ENCODE peak calls at places on chromosomes 6 and 20, in nine cellular contexts. P is heart left ventricle, U is IMR-90, Z is suprapubic skin, Y is lower lobe of right lung, T is PC-3, W is upper lobe of right lung, K is left ventricle myocardium inferior, J is HepG2. M is an unnamed sample. For H3K27me3, the result is how much of the 10 kb centered on the place peaks cover.

GRCh38 chr20:4329232-4329631 is 313.9 kb upstream of the RNF24 start:
- DNase-seq in P (no peak), U (no peak), Z (no peak), Y (no peak), T (no peak), W (no peak), K (no peak), J (no peak), M (no peak)

GRCh38 chr6:170068496-170068895 is 222.4 kb downstream of the DLL1 start:
- DNase-seq in P (peak), U (no peak), Z (peak), Y (peak), T (no peak), W (peak), K (no peak), J (no peak), M (no peak)

GRCh38 chr20:58389324-58389967 is 417 bp downstream of the VAPB start:
- DNase-seq in P (peak), U (peak), Z (peak), Y (no peak), T (peak), W (no peak), K (peak), J (peak), M (peak)

GRCh38 chr6:150037526-150038201 is 12.3 kb upstream of the RAET1L start:
- DNase-seq in P (no peak), U (no peak), Z (no peak), Y (no peak), T (no peak), W (no peak), K (no peak), J (no peak), M (no peak)

GRCh38 chr6:43395822-43396221 is 26.4 kb upstream of the ZNF318 start:
- DNase-seq in P (peak), U (no peak), Z (no peak), Y (no peak), T (no peak), W (no peak), K (peak), J (no peak), M (no peak)

GRCh38 chr20:34834459-34834893 is 9.0 kb upstream of the NCOA6 start:
- DNase-seq in P (no peak), U (peak), Z (no peak), Y (no peak), T (peak), W (no peak), K (no peak), J (peak), M (peak)

GRCh38 chr6:150899231-150899630 is 33.7 kb downstream of the MTHFD1L start:
- DNase-seq in P (no peak), U (no peak), Z (no peak), Y (no peak), T (no peak), W (no peak), K (no peak), J (no peak), M (no peak)

GRCh38 chr6:87282743-87283142 is 39.6 kb upstream of the SMIM8 start:
- DNase-seq in P (no peak), U (no peak), Z (no peak), Y (no peak), T (no peak), W (no peak), K (no peak), J (no peak), M (no peak)

GRCh38 chr6:117840541-117840983 is 66.5 kb upstream of the SLC35F1 start:
- DNase-seq in P (no peak), U (peak), Z (no peak), Y (no peak), T (peak), W (no peak), K (no peak), J (peak), M (peak)

GRCh38 chr6:137699036-137699683 is 167.9 kb upstream of the TNFAIP3 start:
- DNase-seq in P (no peak), U (peak), Z (no peak), Y (no peak), T (peak), W (no peak), K (no peak), J (no peak), M (no peak)

GRCh38 chr20:32359633-32360332 is 1.7 kb downstream of the ASXL1 start:
- DNase-seq in P (no peak), U (peak), Z (no peak), Y (no peak), T (no peak), W (no peak), K (no peak), J (no peak), M (peak)

GRCh38 chr20:62359491-62360121 is 7.5 kb downstream of the LAMA5 start:
- DNase-seq in P (peak), U (no peak), Z (peak), Y (peak), T (peak), W (no peak), K (peak), J (no peak), M (no peak)

GRCh38 chr6:30678964-30679726 is 6.3 kb upstream of the DHX16 start:
- DNase-seq in P (peak), U (peak), Z (peak), Y (peak), T (peak), W (peak), K (peak), J (peak), M (peak)

GRCh38 chr6:40900791-40901190 is 138.2 kb downstream of the UNC5CL start:
- DNase-seq in P (peak), U (no peak), Z (no peak), Y (no peak), T (no peak), W (no peak), K (peak), J (no peak), M (no peak)

GRCh38 chr6:41713161-41713649 is 22.2 kb downstream of the TFEB start:
- DNase-seq in P (peak), U (peak), Z (no peak), Y (peak), T (peak), W (peak), K (peak), J (no peak), M (no peak)

GRCh38 chr6:24330137-24330732 is 27.6 kb downstream of the DCDC2 start:
- DNase-seq in P (no peak), U (no peak), Z (no peak), Y (no peak), T (no peak), W (no peak), K (no peak), J (peak), M (peak)

GRCh38 chr6:30067460-30068139 is 602 bp downstream of the PPP1R11 start:
- DNase-seq in P (no peak), U (no peak), Z (no peak), Y (no peak), T (no peak), W (no peak), K (no peak), J (no peak), M (no peak)

GRCh38 chr6:50128420-50129005 is 78.8 kb upstream of the DEFB112 start:
- DNase-seq in P (no peak), U (peak), Z (no peak), Y (no peak), T (peak), W (no peak), K (no peak), J (peak), M (no peak)

GRCh38 chr20:53245581-53245980 is 273.4 kb downstream of the TSHZ2 start:
- DNase-seq in P (no peak), U (no peak), Z (no peak), Y (no peak), T (no peak), W (no peak), K (no peak), J (no peak), M (no peak)

GRCh38 chr6:2110504-2110903 is 134.9 kb downstream of the GMDS start:
- DNase-seq in P (no peak), U (peak), Z (no peak), Y (no peak), T (no peak), W (no peak), K (no peak), J (no peak), M (no peak)

GRCh38 chr6:43187821-43188220 is 5.8 kb downstream of the CUL9 start:
- DNase-seq in P (no peak), U (no peak), Z (no peak), Y (no peak), T (no peak), W (no peak), K (no peak), J (no peak), M (no peak)

GRCh38 chr6:29967379-29968010 is 25.2 kb downstream of the HLA-A start:
- DNase-seq in P (peak), U (no peak), Z (no peak), Y (no peak), T (peak), W (no peak), K (no peak), J (peak), M (peak)

GRCh38 chr6:86192123-86192522 is 549.4 kb upstream of the SYNCRIP start:
- DNase-seq in P (no peak), U (no peak), Z (no peak), Y (no peak), T (peak), W (no peak), K (no peak), J (peak), M (peak)

DNA sequence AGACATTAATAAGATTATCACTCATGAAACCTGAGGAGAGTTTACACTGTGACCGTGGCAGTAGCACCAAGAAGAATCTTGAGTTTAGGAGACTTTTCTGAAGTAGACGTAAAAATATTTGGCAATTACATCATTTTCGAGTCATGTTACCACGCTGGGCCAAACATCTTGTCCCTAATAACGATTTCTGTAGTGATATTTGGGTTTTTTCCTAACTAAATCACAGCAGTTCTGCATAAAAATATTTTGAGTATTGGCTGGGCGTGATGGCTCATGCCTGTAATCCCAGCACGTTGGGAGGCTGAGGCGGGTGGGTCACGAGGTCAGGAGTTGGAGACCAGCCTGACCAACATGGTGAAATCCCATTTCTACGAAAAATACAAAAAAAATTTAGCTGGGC is 262.4 kb downstream of the PHF3 start:
- DNase-seq in P (peak), U (peak), Z (no peak), Y (no peak), T (no peak), W (no peak), K (peak), J (no peak), M (no peak)
- H3K4me3 ChIP-seq in P (no peak), U (no peak), Z (no peak), Y (no peak), T (no peak), W (no peak), K (no peak), J (no peak), M (no peak)

DNA sequence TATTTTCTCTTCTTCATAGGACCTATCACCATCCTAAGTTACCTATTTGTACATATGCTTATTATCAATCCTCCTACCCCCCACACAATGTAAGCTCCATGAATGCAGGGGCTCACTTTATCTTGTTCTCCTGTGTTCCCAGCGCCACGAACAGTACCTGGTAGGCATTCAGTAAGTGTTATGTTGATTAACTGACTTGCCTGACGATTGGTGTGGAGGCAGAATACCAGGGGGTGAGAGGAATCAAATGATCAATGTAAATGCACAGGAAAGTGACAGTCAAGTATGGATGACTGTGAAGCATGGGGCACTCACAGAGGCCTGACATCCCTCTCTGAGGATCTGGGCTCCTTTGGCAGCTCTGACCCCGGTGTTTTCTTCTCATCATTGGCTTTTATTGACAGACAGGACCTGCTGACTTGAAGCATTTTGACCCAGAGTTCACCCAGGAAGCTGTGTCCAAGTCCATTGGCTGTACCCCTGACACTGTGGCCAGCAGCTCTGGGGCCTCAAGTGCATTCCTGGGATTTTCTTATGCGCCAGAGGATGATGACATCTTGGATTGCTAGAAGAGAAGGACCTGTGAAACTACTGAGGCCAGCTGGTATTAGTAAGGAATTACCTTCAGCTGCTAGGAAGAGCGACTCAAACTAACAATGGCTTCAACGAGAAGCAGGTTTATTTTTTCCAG is 6.1 kb upstream of the IFT52 start:
- DNase-seq in P (no peak), U (peak), Z (no peak), Y (no peak), T (no peak), W (peak), K (no peak), J (peak), M (no peak)
- H3K27ac ChIP-seq in P (no peak), U (peak), Z (no peak), Y (peak), T (no peak), W (peak), K (no peak), J (peak), M (no peak)

DNA sequence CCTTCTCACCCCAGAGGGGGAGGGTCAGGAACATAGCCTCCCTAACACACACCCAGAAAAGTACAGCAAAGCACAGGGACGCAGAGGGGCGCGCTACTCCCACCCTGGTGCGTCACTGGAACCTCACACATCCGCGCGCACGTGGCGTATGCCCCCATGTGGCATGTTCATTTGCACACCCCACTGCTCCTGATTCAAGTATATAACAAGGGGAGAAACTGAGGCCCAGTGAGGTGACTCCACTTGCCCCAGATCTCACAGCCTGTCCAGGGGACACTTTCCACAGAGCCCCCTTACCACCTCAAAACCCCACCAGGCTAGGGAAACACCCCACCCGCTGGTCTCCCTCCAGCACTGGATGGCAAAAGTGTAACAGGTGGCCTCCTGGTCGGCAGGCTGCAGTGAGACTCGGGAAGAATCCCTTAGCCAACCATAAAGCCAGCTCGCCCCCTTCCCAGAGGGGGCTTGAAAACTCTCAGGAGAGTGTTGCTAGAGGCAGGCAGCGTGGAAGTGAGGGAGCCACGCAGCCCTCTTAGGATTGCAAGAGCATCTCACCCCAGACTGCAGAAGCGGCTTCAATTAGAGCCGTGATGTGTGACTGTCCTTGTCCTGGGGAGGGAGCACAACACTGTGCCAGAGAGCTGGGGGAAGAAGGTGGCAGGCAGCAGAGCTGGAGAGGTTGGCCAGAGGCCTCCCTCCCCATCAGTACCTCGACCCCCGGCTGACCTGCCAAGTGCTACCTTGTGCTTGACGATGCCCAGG is at the start of gene GRM4:
- DNase-seq in P (no peak), U (no peak), Z (no peak), Y (peak), T (no peak), W (peak), K (no peak), J (no peak), M (no peak)
- H3K27me3 ChIP-seq in P (under half), U (half or more), Z (half or more), Y (half or more), T (under half), W (half or more), K (half or more), J (under half), M (under half)

DNA sequence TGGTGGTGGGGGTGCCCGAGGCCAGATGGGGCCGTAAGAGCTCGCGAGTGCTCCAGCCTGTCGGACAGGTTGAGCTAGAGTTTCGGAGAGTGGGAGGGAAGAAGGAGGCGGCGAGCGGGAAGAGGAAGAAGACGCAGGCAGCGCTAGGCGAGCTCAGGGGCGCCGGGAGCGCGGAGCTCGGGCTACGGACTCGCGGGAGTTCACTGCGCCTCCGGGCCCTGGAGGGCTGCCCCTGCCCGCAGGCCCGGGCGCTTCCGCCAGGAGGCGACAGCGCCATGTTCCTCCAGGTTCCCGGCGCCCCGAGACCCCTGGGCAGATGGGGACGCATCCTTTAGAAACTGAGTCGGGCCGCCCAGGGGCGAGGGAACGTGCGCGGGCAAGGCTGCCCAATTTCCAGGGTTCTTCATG is 984 bp downstream of the TFAP2C start:
- DNase-seq in P (no peak), U (no peak), Z (peak), Y (peak), T (peak), W (peak), K (no peak), J (no peak), M (no peak)
- H3K4me3 ChIP-seq in P (no peak), U (no peak), Z (peak), Y (peak), T (peak), W (peak), K (peak), J (no peak), M (peak)

DNA sequence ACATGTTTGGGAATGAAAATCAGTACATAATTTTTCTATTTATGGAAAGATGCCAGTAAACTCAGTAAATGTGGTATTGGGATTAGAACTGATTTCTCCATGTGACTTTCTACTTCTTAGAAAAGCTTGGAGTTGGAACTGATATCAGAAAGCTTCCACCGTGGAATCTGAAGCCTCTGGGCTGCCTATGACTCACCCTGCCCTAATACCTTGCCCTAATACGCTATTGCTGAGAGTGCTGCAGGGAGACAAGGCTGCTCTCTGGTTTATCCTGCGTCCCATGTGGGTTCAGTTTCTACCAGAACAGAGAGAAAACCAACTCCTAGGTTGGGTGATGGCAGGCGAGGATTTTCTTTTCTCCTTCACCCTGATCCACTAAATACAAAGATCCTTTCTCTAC is 3.3 kb upstream of the STMND1 start:
- DNase-seq in P (no peak), U (peak), Z (no peak), Y (no peak), T (peak), W (no peak), K (no peak), J (no peak), M (no peak)
- H3K27ac ChIP-seq in P (no peak), U (no peak), Z (no peak), Y (no peak), T (no peak), W (no peak), K (no peak), J (no peak), M (no peak)

DNA sequence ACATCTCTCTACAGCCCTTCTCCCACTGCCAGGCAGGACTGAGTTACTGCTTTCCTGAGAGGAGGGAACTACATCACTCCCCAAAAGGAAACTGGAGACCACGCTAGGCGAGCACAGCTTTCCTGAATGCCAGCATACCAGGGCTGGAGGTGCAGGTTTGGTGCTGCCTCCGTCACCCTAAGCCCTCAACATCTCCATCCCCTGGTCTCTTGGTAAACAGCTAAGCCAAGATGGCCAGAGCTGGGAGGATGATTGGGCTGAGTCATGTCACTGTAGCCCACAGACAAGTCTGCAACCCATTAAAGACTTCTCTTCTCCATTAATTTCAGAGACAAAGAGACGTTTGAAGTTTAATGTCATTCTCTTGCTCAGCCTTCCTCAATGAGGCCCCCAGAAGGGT is 194.3 kb downstream of the BMP7 start:
- DNase-seq in P (no peak), U (no peak), Z (peak), Y (no peak), T (no peak), W (peak), K (no peak), J (no peak), M (no peak)
- H3K27me3 ChIP-seq in P (under half), U (under half), Z (under half), Y (under half), T (under half), W (half or more), K (under half), J (under half), M (under half)

M was measured in small intestine.